ENCODE peak calls at places on chromosomes 1 and 21, in five cellular contexts. Q, W, H, B and U are unnamed samples. For H3K36me3, the result is how much of the 10 kb centered on the place peaks cover.

GRCh38 chr1:52364235-52364839 is 1.7 kb downstream of the CC2D1B start:
- DNase-seq in Q (no peak), W (no peak), H (no peak), B (peak), U (peak)

GRCh38 chr1:94612555-94613204 is 71.1 kb upstream of the F3 start:
- DNase-seq in Q (no peak), W (no peak), H (no peak), B (no peak), U (no peak)

GRCh38 chr1:43327549-43328292 is 9.9 kb upstream of the MPL start:
- DNase-seq in Q (no peak), W (no peak), H (no peak), B (no peak), U (no peak)

GRCh38 chr1:43171312-43171875 is 696 bp downstream of the EBNA1BP2 start:
- DNase-seq in Q (no peak), W (peak), H (no peak), B (no peak), U (no peak)

GRCh38 chr1:145545055-145545454 is 62.7 kb upstream of the GPR89A start:
- DNase-seq in Q (no peak), W (no peak), H (no peak), B (no peak), U (no peak)

GRCh38 chr1:58155418-58156123 is 391.0 kb downstream of the OMA1 start:
- DNase-seq in Q (no peak), W (peak), H (peak), B (no peak), U (no peak)

GRCh38 chr1:6822530-6823359 is 37.5 kb downstream of the CAMTA1 start:
- DNase-seq in Q (no peak), W (no peak), H (no peak), B (peak), U (peak)

GRCh38 chr1:51953079-51953478 is 37.4 kb downstream of the RAB3B start:
- DNase-seq in Q (no peak), W (no peak), H (no peak), B (no peak), U (no peak)

GRCh38 chr1:109827466-109827865 is 63.7 kb upstream of the EPS8L3 start:
- DNase-seq in Q (no peak), W (no peak), H (peak), B (no peak), U (no peak)

GRCh38 chr1:1332031-1332755 is 1.1 kb downstream of the TAS1R3 start:
- DNase-seq in Q (no peak), W (no peak), H (no peak), B (no peak), U (no peak)

GRCh38 chr1:12544357-12544756 is 73.7 kb downstream of the DHRS3 start:
- DNase-seq in Q (no peak), W (no peak), H (no peak), B (no peak), U (no peak)

GRCh38 chr1:18953656-18954259 is 2.7 kb downstream of the IFFO2 start:
- DNase-seq in Q (no peak), W (no peak), H (no peak), B (no peak), U (no peak)

GRCh38 chr21:32457360-32457840 is 44.9 kb downstream of the EVA1C start:
- DNase-seq in Q (no peak), W (peak), H (peak), B (peak), U (no peak)

GRCh38 chr1:145857170-145857569 is 1.7 kb downstream of the PIAS3 start:
- DNase-seq in Q (no peak), W (no peak), H (no peak), B (no peak), U (no peak)

GRCh38 chr1:29953938-29954337 is 717.6 kb downstream of the PTPRU start:
- DNase-seq in Q (no peak), W (no peak), H (no peak), B (no peak), U (no peak)

GRCh38 chr1:232034547-232034946 is 408.0 kb downstream of the DISC1 start:
- DNase-seq in Q (no peak), W (no peak), H (no peak), B (no peak), U (no peak)

GRCh38 chr1:47686731-47687617 is 249.1 kb downstream of the FOXD2 start:
- DNase-seq in Q (no peak), W (no peak), H (no peak), B (no peak), U (no peak)

GRCh38 chr1:156368889-156369684 is at the start of gene RHBG:
- DNase-seq in Q (no peak), W (peak), H (peak), B (peak), U (peak)

GRCh38 chr1:4963251-4963650 is 308.8 kb downstream of the AJAP1 start:
- DNase-seq in Q (no peak), W (no peak), H (peak), B (no peak), U (no peak)

GRCh38 chr1:211259596-211260126 is 495 bp downstream of the RCOR3 start:
- DNase-seq in Q (no peak), W (peak), H (peak), B (peak), U (no peak)

GRCh38 chr1:198902616-198903140 is 263.8 kb downstream of the PTPRC start:
- DNase-seq in Q (no peak), W (no peak), H (no peak), B (no peak), U (no peak)

GRCh38 chr1:100387209-100387608 is 34.9 kb downstream of the CDC14A start:
- DNase-seq in Q (no peak), W (peak), H (no peak), B (no peak), U (no peak)

GRCh38 chr1:213393860-213394259 is 342.8 kb downstream of the RPS6KC1 start:
- DNase-seq in Q (no peak), W (no peak), H (no peak), B (no peak), U (no peak)

GRCh38 chr1:182279724-182280506 is 111.7 kb downstream of the GLUL start:
- DNase-seq in Q (no peak), W (no peak), H (no peak), B (peak), U (no peak)

GRCh38 chr1:207495816-207496792 is at the start of gene CR1:
- DNase-seq in Q (no peak), W (peak), H (peak), B (peak), U (no peak)

GRCh38 chr1:109250454-109251276 is 1.3 kb downstream of the CELSR2 start:
- DNase-seq in Q (no peak), W (no peak), H (no peak), B (no peak), U (no peak)

DNA sequence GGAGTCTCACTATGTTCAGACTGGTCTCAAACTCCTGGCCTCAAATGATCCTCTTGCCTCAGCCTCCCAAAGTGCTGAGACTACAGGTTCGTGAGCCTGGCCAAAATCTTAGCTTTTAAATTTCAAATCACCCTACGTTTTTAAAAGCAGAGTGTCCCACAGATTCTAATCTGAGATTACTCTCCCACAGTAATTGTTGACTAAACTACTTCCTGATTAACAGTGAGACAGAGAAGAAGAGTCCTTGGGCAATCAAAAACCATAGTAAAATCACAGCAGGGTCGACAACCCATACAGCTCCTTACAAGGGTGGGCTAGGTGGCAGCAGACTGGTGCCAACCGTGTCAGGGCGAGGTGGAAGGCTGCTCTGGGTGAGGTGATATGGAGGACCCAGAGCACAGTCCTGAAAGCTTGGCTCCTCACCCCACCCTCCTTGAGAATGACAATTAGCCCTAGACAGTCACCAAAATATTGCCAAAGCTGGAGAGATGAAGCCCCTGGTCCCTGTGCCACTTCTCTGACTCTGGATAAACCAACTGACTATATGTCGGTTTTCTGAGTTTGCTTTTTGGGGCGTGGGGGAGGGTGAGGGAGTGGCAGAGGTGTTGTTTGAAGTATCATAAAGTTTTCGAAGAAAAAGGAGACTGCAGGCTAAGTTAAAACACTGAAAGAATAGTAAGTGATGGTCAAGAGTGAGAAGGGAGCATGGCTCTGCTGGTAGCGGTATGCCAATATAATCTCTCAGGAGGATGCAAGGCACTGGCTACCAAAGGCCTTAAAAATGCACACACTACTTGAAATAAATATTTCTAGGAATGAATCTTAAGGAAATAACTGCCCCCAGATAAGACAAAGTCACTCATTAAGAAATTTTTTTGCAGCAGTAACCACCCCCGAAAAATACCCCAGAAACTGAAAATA is 86.8 kb downstream of the SLC45A1 start:
- DNase-seq in Q (no peak), W (no peak), H (no peak), B (no peak), U (no peak)
- H3K36me3 ChIP-seq in Q (under half), W (under half), H (under half), B (under half), U (under half)

DNA sequence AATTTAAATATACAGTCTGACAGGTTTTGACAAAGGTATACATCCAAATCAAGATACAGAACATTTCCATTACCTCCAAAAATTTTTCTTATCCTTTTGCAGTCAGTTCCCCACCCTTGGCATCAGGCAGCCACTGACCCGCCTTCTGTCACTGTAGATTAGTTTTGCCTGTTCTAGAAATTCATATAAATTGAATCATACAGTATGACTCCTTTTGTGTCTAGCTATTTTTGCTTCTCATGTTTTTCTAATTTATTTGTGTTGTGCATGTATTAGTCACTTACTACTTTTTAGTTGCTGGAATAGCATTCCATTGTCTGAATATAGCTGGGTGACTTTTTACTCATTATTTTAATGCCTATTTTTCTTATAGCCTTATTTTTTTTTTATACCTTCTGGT is 3.8 kb downstream of the UTP25 start:
- DNase-seq in Q (no peak), W (no peak), H (no peak), B (no peak), U (no peak)
- H3K36me3 ChIP-seq in Q (under half), W (under half), H (under half), B (under half), U (half or more)

GRCh38 chr1:21841852-21842466 is 29.9 kb downstream of the LDLRAD2 start:
- DNase-seq in Q (no peak), W (no peak), H (no peak), B (no peak), U (no peak)

GRCh38 chr1:21840981-21841380 is 28.9 kb downstream of the LDLRAD2 start:
- DNase-seq in Q (no peak), W (no peak), H (no peak), B (no peak), U (no peak)

GRCh38 chr1:21843996-21844395 is 31.9 kb downstream of the LDLRAD2 start:
- DNase-seq in Q (no peak), W (no peak), H (no peak), B (no peak), U (no peak)

GRCh38 chr1:21842606-21843162 is 30.6 kb downstream of the LDLRAD2 start:
- DNase-seq in Q (no peak), W (no peak), H (no peak), B (no peak), U (no peak)

GRCh38 chr1:21843208-21843607 is 31.1 kb downstream of the LDLRAD2 start:
- DNase-seq in Q (no peak), W (no peak), H (no peak), B (no peak), U (no peak)
- H3K36me3 ChIP-seq in Q (under half), W (under half), H (half or more), B (under half), U (under half)

GRCh38 chr1:206435450-206435849 is 34.8 kb upstream of the IKBKE start:
- DNase-seq in Q (no peak), W (no peak), H (no peak), B (no peak), U (no peak)

GRCh38 chr1:206427296-206427695 is 43.0 kb upstream of the IKBKE start:
- DNase-seq in Q (no peak), W (no peak), H (no peak), B (no peak), U (no peak)

GRCh38 chr1:206429421-206429820 is 40.9 kb upstream of the IKBKE start:
- DNase-seq in Q (no peak), W (no peak), H (no peak), B (no peak), U (no peak)

DNA sequence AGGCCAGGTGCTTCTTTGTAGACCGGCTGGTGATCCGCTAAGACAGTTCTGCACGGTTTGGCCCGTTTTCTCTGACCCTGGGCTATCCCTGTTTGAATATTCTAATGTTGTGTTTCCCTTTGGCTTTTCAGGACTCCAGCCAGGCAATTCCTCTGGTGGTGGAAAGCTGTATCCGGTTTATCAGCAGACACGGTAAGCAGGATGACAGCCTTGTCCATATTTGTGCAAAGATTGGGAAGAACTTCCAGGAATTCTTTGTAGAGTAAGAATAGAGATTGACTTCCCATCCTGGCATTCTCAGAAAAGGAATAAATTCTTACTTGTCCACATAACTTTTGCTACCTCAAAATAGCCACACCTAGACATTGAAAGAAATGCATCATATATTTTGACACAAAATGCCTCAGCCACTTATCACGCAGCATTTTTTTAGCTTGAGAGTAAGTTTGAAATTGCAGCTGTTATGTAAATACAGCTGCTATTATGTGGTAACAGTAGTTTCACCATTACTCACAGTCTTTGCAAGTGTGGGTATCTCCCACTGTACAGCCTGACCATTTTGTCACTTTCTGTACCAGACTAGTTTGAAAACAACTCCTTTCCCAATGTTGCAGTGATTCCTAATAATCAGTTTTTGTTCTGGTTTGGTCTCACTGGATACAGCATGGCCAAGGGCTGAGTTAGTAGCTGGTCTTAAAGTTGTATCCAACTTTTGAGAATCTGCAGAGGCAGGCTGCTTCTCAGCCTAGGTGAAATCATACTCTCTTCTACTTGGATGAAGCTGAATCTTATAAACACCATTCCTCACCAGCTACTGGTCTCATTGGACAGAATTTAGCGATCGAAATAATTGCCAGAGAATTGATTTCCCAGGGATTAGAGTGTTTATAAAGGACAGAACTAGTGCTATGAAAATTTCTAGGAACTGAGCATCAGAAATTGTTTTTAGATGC is 40.0 kb upstream of the IKBKE start:
- DNase-seq in Q (no peak), W (peak), H (peak), B (no peak), U (no peak)
- H3K36me3 ChIP-seq in Q (under half), W (under half), H (under half), B (under half), U (under half)

GRCh38 chr1:243598433-243598832 is 251.6 kb downstream of the AKT3 start:
- DNase-seq in Q (peak), W (peak), H (no peak), B (no peak), U (no peak)

GRCh38 chr1:243595527-243596206 is 254.4 kb downstream of the AKT3 start:
- DNase-seq in Q (no peak), W (peak), H (no peak), B (no peak), U (no peak)

GRCh38 chr1:243597383-243597782 is 252.7 kb downstream of the AKT3 start:
- DNase-seq in Q (no peak), W (no peak), H (no peak), B (no peak), U (no peak)

GRCh38 chr1:243596441-243597183 is 253.4 kb downstream of the AKT3 start:
- DNase-seq in Q (peak), W (peak), H (no peak), B (no peak), U (no peak)

GRCh38 chr1:243594455-243594854 is 255.6 kb downstream of the AKT3 start:
- DNase-seq in Q (no peak), W (no peak), H (no peak), B (no peak), U (no peak)
- H3K36me3 ChIP-seq in Q (under half), W (under half), H (under half), B (under half), U (under half)

DNA sequence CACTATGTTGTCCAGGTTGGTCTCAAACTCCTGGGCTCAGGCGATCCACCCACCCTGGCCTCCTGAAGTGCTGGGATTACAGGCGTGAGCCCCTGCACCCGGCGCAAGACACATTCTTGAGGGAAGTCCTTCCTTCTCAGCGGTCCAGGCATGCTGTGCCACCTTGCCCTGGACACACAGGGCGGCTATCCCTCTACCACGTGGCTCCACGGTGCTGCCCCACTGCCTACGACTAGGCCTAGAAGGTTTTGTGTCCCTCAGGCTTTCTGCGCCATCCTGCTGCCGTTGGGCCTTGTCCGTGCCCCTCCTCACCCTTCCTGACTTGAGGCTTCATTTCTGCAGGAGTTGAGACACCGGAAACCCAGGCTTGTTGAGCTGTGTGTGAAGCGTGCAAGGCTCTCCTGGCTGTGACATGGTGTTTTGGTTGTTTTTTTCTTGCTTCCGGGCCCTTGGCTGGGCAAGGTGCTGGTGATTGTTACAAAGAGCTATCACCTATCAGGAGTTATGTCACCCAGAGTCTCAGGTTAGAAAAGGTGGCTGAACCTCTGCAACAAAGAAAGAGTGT is 13.9 kb downstream of the C1orf174 start:
- DNase-seq in Q (no peak), W (no peak), H (no peak), B (no peak), U (no peak)
- H3K36me3 ChIP-seq in Q (under half), W (under half), H (half or more), B (under half), U (under half)

GRCh38 chr21:29064850-29065481 is 8.5 kb downstream of the CCT8 start:
- DNase-seq in Q (no peak), W (no peak), H (no peak), B (no peak), U (no peak)
- H3K36me3 ChIP-seq in Q (under half), W (half or more), H (half or more), B (under half), U (half or more)

GRCh38 chr21:46606427-46606813 is 1.5 kb upstream of the S100B start:
- DNase-seq in Q (no peak), W (no peak), H (no peak), B (no peak), U (no peak)

GRCh38 chr21:46605759-46606426 is 1.0 kb upstream of the S100B start:
- DNase-seq in Q (no peak), W (no peak), H (peak), B (peak), U (no peak)

GRCh38 chr21:46608672-46609111 is 3.8 kb upstream of the S100B start:
- DNase-seq in Q (no peak), W (no peak), H (no peak), B (no peak), U (no peak)

GRCh38 chr21:46604975-46605758 is at the start of gene S100B:
- DNase-seq in Q (no peak), W (no peak), H (no peak), B (no peak), U (no peak)

GRCh38 chr21:46607605-46608004 is 2.7 kb upstream of the S100B start:
- DNase-seq in Q (no peak), W (no peak), H (no peak), B (no peak), U (no peak)
- H3K36me3 ChIP-seq in Q (under half), W (under half), H (under half), B (under half), U (under half)